ENCODE peak calls at places on chromosomes 16 and 17, in four cellular contexts. G is MM.1S, I is mammary epithelial cell, L is kidney. P is an unnamed sample.

GRCh38 chr16:84839054-84839453 is 19.3 kb downstream of the CRISPLD2 start:
- DNase-seq in G (no peak), I (peak), L (no peak), P (no peak)

GRCh38 chr16:87697256-87697655 is 68.5 kb downstream of the KLHDC4 start:
- DNase-seq in G (no peak), I (no peak), L (peak), P (no peak)

GRCh38 chr17:73758245-73758644 is 114.0 kb upstream of the SDK2 start:
- DNase-seq in G (no peak), I (no peak), L (no peak), P (no peak)

GRCh38 chr17:13003927-13004326 is 13.9 kb downstream of the ELAC2 start:
- DNase-seq in G (no peak), I (no peak), L (no peak), P (no peak)

GRCh38 chr16:29820271-29820701 is at the start of gene MVP:
- DNase-seq in G (peak), I (peak), L (peak), P (peak)

GRCh38 chr16:71880176-71880575 is 3.8 kb downstream of the ZNF821 start:
- DNase-seq in G (no peak), I (no peak), L (no peak), P (no peak)

GRCh38 chr17:1365445-1366039 is 34.5 kb downstream of the YWHAE start:
- DNase-seq in G (peak), I (peak), L (no peak), P (peak)

GRCh38 chr17:82138511-82138992 is 40.5 kb upstream of the FASN start:
- DNase-seq in G (no peak), I (no peak), L (no peak), P (no peak)

GRCh38 chr17:9666461-9667050 is 21.2 kb downstream of the USP43 start:
- DNase-seq in G (no peak), I (no peak), L (no peak), P (no peak)

GRCh38 chr17:17044846-17045561 is 2.7 kb downstream of the MPRIP start:
- DNase-seq in G (peak), I (peak), L (peak), P (peak)

GRCh38 chr17:64147110-64148016 is 17.4 kb upstream of the ERN1 start:
- DNase-seq in G (peak), I (peak), L (no peak), P (no peak)

DNA sequence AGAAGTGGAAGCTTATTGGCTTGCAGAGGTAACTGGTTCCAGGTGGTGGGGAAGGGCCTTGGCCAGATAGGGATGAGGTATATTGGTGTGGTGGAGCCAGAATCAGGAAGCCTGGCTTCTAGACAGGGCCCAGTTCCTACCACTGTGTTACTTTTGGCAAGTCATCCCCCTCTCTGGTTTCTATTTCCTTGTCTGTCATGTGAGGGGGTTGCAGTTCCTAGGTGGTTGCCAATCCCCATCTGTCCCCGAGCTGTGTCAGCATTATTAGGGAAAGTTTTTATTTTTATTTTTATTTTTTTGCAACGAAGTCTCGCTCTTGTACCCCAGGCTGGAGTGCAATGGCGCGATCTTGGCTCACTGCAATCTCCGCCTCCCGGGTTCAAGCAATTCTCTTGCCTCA is 3.0 kb downstream of the SMCR8 start:
- DNase-seq in G (no peak), I (no peak), L (peak), P (no peak)
- H3K9ac ChIP-seq in G (peak), I (no peak), L (no peak), P (no peak)

DNA sequence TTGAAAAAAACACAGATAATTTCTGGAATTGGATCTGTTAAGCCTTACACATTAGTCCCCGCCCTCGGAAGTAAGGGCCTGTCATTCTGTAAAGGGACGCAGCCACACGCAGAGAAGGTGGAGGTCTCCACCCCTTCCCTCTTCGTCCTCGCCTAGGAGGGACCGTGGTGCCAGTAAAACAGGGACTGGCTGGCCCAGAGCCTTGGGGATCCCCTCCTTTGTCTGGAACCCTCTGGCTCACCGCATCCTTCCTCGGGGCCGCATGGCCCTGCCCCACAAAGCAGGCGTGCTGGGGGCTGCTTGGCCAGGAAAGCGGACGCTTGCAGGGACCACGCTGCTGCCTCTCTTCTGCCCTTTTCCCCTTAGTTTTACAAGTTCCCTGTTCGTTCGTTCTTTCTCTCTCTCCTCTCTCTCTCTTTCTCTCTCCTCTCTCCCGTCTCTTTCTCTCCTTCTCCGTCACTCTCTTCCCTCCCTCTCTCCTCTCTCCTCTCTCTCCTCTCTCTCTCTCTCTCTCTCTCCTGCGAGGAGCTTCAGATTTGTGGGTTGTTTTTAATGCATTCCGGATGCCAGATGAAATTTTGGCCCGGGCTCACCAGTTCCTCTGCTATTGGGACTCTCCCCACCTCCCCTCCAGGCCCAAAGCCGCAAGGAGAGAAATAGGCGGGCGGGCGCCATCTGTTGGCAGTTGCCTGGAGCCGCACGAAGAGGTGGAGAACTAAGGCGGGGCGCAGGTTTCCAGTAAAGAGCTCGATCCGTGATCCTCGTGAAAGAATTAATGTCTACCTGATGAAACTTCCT is 35.1 kb upstream of the CDRT4 start:
- DNase-seq in G (no peak), I (peak), L (peak), P (peak)
- H3K9ac ChIP-seq in G (no peak), I (peak), L (peak), P (peak)

DNA sequence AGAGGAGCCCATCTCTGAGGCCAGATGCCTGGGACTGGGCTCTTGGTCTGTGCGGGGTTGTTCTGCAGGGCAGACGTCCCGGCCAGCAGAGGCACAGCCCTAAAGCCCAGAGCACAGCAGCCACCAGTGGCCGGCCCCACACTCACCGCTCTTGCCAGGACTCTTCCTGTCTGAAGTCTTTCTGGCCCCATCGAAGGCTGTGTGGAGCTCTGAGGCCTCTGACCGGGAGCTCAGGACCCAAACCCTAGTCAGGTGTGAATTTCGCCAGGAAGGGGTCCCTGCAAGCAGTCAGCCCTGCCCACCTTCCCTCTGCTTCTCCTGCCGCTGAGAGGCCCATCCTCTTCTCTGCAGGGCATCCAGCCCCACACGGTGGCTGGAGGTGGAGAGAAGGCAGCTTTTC is 10.7 kb downstream of the ACSF3 start:
- DNase-seq in G (no peak), I (no peak), L (peak), P (no peak)
- H3K9ac ChIP-seq in G (no peak), I (no peak), L (no peak), P (no peak)

GRCh38 chr16:82629441-82630027 is 2.8 kb downstream of the CDH13 start:
- DNase-seq in G (no peak), I (peak), L (no peak), P (no peak)

GRCh38 chr16:82630219-82630618 is 3.5 kb downstream of the CDH13 start:
- DNase-seq in G (no peak), I (peak), L (no peak), P (no peak)

GRCh38 chr16:82633964-82634600 is 7.3 kb downstream of the CDH13 start:
- DNase-seq in G (no peak), I (peak), L (no peak), P (peak)

GRCh38 chr16:82630688-82631087 is 3.9 kb downstream of the CDH13 start:
- DNase-seq in G (no peak), I (no peak), L (no peak), P (no peak)

GRCh38 chr16:82631701-82632685 is 5.2 kb downstream of the CDH13 start:
- DNase-seq in G (no peak), I (peak), L (no peak), P (no peak)
- H3K9ac ChIP-seq in G (no peak), I (peak), L (no peak), P (no peak)

DNA sequence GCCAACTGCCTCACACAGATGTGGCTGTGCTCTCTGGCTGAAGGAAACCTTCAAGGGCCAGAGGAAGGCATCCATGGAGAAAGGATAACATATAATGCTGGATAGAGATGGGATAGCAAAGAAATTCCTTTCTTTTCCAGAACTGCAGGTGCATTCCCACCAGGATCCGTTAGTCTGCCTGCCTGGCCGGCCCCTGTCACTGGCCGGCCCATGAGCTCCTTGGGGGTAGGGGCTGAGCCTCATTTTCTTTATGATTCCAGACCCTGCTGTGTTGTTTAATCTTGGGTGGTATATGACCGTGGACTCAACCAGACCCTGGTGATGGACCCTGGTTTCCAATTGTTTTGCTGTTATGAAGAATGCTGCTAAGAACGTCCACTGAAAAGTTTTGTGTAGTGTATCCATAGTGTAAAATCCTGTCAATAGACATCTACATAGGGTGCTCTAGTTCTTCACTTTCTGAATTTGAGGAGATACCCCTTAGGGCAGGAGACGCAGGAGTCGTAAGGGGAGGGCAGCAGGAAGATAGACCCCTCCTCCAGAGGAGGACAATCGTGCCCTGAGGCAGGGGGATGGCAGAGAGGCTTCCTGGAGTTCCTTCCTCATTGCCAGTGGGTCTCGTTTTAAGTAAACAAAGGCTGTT is 93.5 kb downstream of the IRX3 start:
- DNase-seq in G (no peak), I (no peak), L (no peak), P (no peak)
- H3K9ac ChIP-seq in G (no peak), I (no peak), L (peak), P (no peak)

DNA sequence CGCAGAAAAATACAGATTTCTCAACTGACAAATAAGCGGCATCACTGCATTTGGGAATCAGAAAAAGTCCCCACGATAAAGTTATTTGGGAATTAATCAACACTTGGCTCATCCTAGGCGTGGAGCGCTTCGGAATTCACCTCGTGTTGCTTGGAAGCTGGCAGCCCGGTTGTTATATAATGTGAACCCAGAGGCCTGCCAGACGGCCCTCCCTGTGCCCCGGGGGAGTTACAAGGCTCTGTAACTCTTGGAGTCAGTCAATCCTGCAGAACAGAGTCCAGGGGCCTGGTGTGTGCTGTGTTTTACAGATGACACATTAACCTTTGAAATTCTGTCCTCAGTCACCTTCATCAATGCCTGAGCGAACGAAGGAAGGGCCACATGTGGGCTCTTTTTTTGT is 111.1 kb downstream of the PITPNC1 start:
- DNase-seq in G (no peak), I (no peak), L (no peak), P (no peak)
- H3K9ac ChIP-seq in G (no peak), I (no peak), L (no peak), P (no peak)